ENCODE peak calls at places on chromosomes 3 and 15, in four cellular contexts. I, M, N and J are unnamed samples.

GRCh38 chr3:139555249-139555648 is 15.7 kb upstream of the RBP1 start:
- DNase-seq in I (no peak), M (no peak), N (no peak), J (no peak)

GRCh38 chr15:83959477-83959876 is 276.1 kb upstream of the GOLGA6L4 start:
- DNase-seq in I (no peak), M (no peak), N (no peak), J (no peak)

GRCh38 chr3:192933779-192934456 is 16.3 kb upstream of the MB21D2 start:
- DNase-seq in I (no peak), M (no peak), N (no peak), J (no peak)

GRCh38 chr3:23161896-23162570 is 41.1 kb upstream of the UBE2E2 start:
- DNase-seq in I (no peak), M (no peak), N (no peak), J (no peak)

GRCh38 chr15:99029358-99029871 is 21.8 kb upstream of the PGPEP1L start:
- DNase-seq in I (no peak), M (no peak), N (no peak), J (no peak)

GRCh38 chr3:183274609-183275008 is 21.6 kb downstream of the B3GNT5 start:
- DNase-seq in I (no peak), M (no peak), N (no peak), J (no peak)

GRCh38 chr3:6770376-6770648 is 90.6 kb upstream of the GRM7 start:
- DNase-seq in I (no peak), M (no peak), N (no peak), J (no peak)

GRCh38 chr15:23069496-23070166 is 30.3 kb upstream of the TUBGCP5 start:
- DNase-seq in I (peak; percentile 48), M (peak; percentile 28), N (no peak), J (no peak)

GRCh38 chr15:57541805-57542504 is 49.7 kb upstream of the MYZAP start:
- DNase-seq in I (peak; percentile 77), M (peak; percentile 45), N (peak; percentile 74), J (peak; percentile 74)

GRCh38 chr15:55766676-55767075 is 23.7 kb upstream of the PRTG start:
- DNase-seq in I (no peak), M (no peak), N (no peak), J (no peak)

GRCh38 chr3:102299125-102299877 is 135.5 kb upstream of the ZPLD1 start:
- DNase-seq in I (no peak), M (peak; percentile 70), N (no peak), J (no peak)

GRCh38 chr3:30437172-30437571 is 169.2 kb upstream of the TGFBR2 start:
- DNase-seq in I (no peak), M (no peak), N (no peak), J (peak; percentile 82)

GRCh38 chr3:123521179-123521969 is 63.5 kb downstream of the HACD2 start:
- DNase-seq in I (no peak), M (no peak), N (no peak), J (no peak)

GRCh38 chr3:177475266-177475665 is 278.0 kb upstream of the TBL1XR1 start:
- DNase-seq in I (no peak), M (no peak), N (no peak), J (no peak)

GRCh38 chr3:112640864-112641751 is at the start of gene CCDC80:
- DNase-seq in I (peak; percentile 91), M (peak; percentile 59), N (no peak), J (no peak)

GRCh38 chr3:53668872-53669271 is 174.5 kb downstream of the CACNA1D start:
- DNase-seq in I (no peak), M (peak; percentile 10), N (no peak), J (no peak)

GRCh38 chr3:140863481-140864084 is 78.1 kb upstream of the SLC25A36 start:
- DNase-seq in I (peak; percentile 42), M (peak; percentile 45), N (peak; percentile 72), J (no peak)

GRCh38 chr15:77535845-77536244 is 96.9 kb downstream of the LINGO1 start:
- DNase-seq in I (no peak), M (peak; percentile 15), N (no peak), J (no peak)

GRCh38 chr3:101513419-101513986 is 491 bp upstream of the SENP7 start:
- DNase-seq in I (no peak), M (no peak), N (no peak), J (no peak)

GRCh38 chr3:32313723-32314473 is 75.4 kb downstream of the CMTM8 start:
- DNase-seq in I (no peak), M (peak; percentile 52), N (no peak), J (no peak)

GRCh38 chr15:101537681-101538080 is 48.2 kb upstream of the PCSK6 start:
- DNase-seq in I (no peak), M (no peak), N (no peak), J (no peak)

GRCh38 chr15:66774001-66774814 is 72.2 kb downstream of the SMAD6 start:
- DNase-seq in I (peak; percentile 89), M (peak; percentile 72), N (peak; percentile 90), J (peak; percentile 78)

GRCh38 chr3:126356373-126357298 is 572 bp downstream of the KLF15 start:
- DNase-seq in I (no peak), M (no peak), N (peak; percentile 56), J (peak; percentile 38)

GRCh38 chr15:83300826-83301225 is 16.4 kb upstream of the BNC1 start:
- DNase-seq in I (no peak), M (no peak), N (no peak), J (no peak)

GRCh38 chr15:67080900-67081431 is 15.6 kb downstream of the SMAD3 start:
- DNase-seq in I (peak; percentile 71), M (no peak), N (no peak), J (no peak)

GRCh38 chr15:34366271-34367043 is 539 bp downstream of the LPCAT4 start:
- DNase-seq in I (peak; percentile 66), M (no peak), N (peak; percentile 77), J (peak; percentile 89)

GRCh38 chr3:15331606-15332404 is 581 bp downstream of the SH3BP5 start:
- DNase-seq in I (no peak), M (no peak), N (peak; percentile 20), J (no peak)

GRCh38 chr15:69393831-69394491 is 20.2 kb upstream of the KIF23 start:
- DNase-seq in I (peak; percentile 42), M (no peak), N (no peak), J (no peak)

GRCh38 chr3:94305835-94306685 is 243.2 kb downstream of the NSUN3 start:
- DNase-seq in I (no peak), M (no peak), N (no peak), J (no peak)

GRCh38 chr3:15903164-15903563 is 105.4 kb upstream of the ANKRD28 start:
- DNase-seq in I (no peak), M (no peak), N (peak; percentile 82), J (no peak)

GRCh38 chr3:65713016-65713415 is 325.7 kb downstream of the MAGI1 start:
- DNase-seq in I (no peak), M (no peak), N (no peak), J (no peak)

GRCh38 chr15:56812255-56812654 is 78.9 kb upstream of the ZNF280D start:
- DNase-seq in I (no peak), M (no peak), N (no peak), J (no peak)

GRCh38 chr15:67130166-67130565 is 64.8 kb downstream of the SMAD3 start:
- DNase-seq in I (no peak), M (no peak), N (no peak), J (no peak)

DNA sequence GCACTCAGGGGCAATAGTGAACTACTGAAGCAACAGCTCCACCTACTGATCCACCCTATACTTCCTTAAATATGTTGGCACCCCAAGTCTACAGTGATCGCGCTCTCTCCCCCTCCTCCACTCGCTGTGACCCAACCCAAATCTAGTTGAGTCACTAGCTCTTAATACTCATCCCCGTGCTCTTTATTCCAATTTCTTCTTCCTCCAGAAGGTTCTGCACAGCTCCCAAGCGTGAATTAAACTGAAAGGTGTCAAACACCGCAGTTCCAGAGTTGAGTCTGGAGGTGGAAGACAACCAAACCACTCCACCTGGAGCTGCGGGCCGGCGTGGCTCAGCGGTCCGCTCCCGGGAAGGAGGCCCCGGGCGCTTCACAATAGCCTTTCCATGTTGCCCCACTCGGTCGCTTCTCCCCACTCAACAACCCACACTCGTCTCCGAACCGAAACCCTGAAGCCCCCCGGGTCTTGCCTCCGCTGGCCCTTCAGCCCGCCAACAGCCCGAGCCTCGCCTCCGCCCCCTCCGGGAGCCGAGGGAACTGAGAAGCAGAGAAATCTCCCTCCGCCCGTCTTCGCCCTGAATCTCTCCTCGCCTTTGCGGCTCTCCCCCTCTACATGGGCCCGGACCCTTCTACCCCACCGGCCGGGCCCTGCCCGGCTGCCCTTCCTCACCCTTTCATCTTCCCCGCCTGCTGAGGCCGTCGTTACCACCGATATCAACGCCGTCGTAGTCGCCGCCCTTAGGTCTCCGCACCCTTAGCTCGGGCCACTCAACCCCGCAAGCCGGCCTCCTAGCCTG is 578 bp downstream of the NAA50 start:
- DNase-seq in I (peak; percentile 88), M (peak; percentile 80), N (peak; percentile 78), J (peak; percentile 90)
- TF ChIP-seq POLR2A in I (no peak), M (no peak), N (no peak), J (no peak)

DNA sequence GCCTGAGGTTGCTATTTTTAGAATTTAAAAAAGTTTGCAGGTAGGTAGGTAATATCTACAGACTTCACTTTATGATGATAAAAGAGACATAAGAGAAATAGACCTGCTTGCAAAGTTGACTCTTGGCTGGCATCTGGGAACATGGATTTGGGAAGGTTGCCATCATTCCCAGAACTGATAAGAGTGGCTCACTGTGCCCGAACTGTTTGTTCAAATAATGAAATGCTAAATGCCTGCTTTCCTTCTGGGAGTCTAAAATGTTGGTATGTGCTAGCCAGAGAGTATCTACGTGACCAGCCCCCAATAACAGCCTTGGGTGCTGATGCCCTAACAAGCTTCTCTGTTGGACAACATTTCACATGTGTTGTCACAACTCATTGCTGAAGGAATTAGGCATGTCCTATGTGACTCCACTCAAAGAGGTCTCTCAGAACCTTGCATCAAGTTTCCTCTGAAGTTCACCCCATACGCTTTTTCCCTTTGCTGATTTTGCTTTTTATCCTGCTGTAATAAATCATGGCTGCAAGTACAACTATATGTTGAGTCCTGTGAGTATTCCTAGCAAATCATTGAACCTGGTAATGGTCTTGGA is 95.5 kb downstream of the FHIT start:
- DNase-seq in I (no peak), M (no peak), N (peak; percentile 68), J (no peak)
- TF ChIP-seq CTCF in I (no peak), M (no peak), N (no peak), J (no peak)

GRCh38 chr3:11273945-11274344 is 1.7 kb downstream of the ATG7 start:
- DNase-seq in I (no peak), M (no peak), N (no peak), J (peak; percentile 33)
- TF ChIP-seq POLR2A in I (no peak), M (no peak), N (no peak), J (no peak)

GRCh38 chr3:136311256-136311655 is 61.1 kb downstream of the PCCB start:
- DNase-seq in I (no peak), M (no peak), N (no peak), J (peak; percentile 18)

GRCh38 chr3:136305879-136306278 is 55.7 kb downstream of the PCCB start:
- DNase-seq in I (no peak), M (peak; percentile 32), N (no peak), J (no peak)
- TF ChIP-seq CTCF in I (no peak), M (peak; percentile 75), N (no peak), J (no peak)

GRCh38 chr3:194351080-194351672 is at the start of gene CPN2:
- DNase-seq in I (no peak), M (no peak), N (no peak), J (no peak)
- TF ChIP-seq POLR2A in I (no peak), M (no peak), N (no peak), J (no peak)